ENCODE peak calls at places on chromosome 20, in six cellular contexts. Q is AG04450; T is tibial artery; N is transverse colon; A is CD4-positive, alpha-beta memory T cell; H is heart right ventricle. M is an unnamed sample.

GRCh38 chr20:63947638-63948456 is 8.4 kb downstream of the UCKL1 start:
- DNase-seq in A (no peak), Q (no peak), N (no peak), H (peak; percentile 26), T (peak; percentile 72), M (no peak)

GRCh38 chr20:33459599-33459998 is 16.0 kb upstream of the SNTA1 start:
- DNase-seq in A (no peak), H (no peak), Q (no peak), T (no peak), N (no peak), M (no peak)

GRCh38 chr20:45823949-45824835 is 2.9 kb downstream of the TNNC2 start:
- DNase-seq in T (peak; percentile 73), Q (no peak), H (peak; percentile 60), A (peak; percentile 47), N (peak; percentile 72), M (no peak)

GRCh38 chr20:51198876-51199523 is 176.1 kb upstream of the KCNG1 start:
- DNase-seq in T (no peak), N (no peak), H (no peak), Q (no peak), A (no peak), M (no peak)

GRCh38 chr20:45445805-45446562 is 23.6 kb upstream of the WFDC2 start:
- DNase-seq in H (no peak), A (peak; percentile 12), N (peak; percentile 57), T (no peak), Q (no peak), M (no peak)

GRCh38 chr20:24718696-24719095 is 230.4 kb upstream of the CST7 start:
- DNase-seq in A (no peak), Q (no peak), N (no peak), H (no peak), T (no peak), M (no peak)

GRCh38 chr20:17538517-17539170 is 7.5 kb upstream of the BFSP1 start:
- DNase-seq in N (no peak), Q (no peak), H (no peak), T (no peak), A (no peak), M (no peak)

GRCh38 chr20:9179867-9180266 is 111.0 kb downstream of the PLCB4 start:
- DNase-seq in N (no peak), T (no peak), A (no peak), H (no peak), Q (no peak), M (no peak)

GRCh38 chr20:38961530-38962043 is 557 bp upstream of the DHX35 start:
- DNase-seq in A (no peak), N (no peak), Q (no peak), H (no peak), T (no peak), M (no peak)

GRCh38 chr20:32823737-32824588 is 4.2 kb downstream of the MAPRE1 start:
- DNase-seq in H (no peak), T (no peak), A (no peak), N (no peak), Q (no peak), M (no peak)

GRCh38 chr20:50020283-50020682 is 37.5 kb downstream of the SNAI1 start:
- DNase-seq in A (no peak), Q (no peak), T (no peak), N (no peak), H (no peak), M (no peak)

GRCh38 chr20:49552007-49552406 is 15.9 kb downstream of the PTGIS start:
- DNase-seq in A (no peak), Q (no peak), T (no peak), N (no peak), H (no peak), M (no peak)

GRCh38 chr20:49308875-49309274 is 31.0 kb upstream of the ZNFX1 start:
- DNase-seq in H (no peak), N (no peak), Q (no peak), T (no peak), A (no peak), M (no peak)

GRCh38 chr20:51275816-51276215 is 252.9 kb upstream of the KCNG1 start:
- DNase-seq in T (no peak), Q (peak; percentile 7), N (no peak), H (no peak), A (no peak), M (no peak)

GRCh38 chr20:37781626-37782025 is 87.8 kb downstream of the CTNNBL1 start:
- DNase-seq in Q (no peak), H (no peak), N (no peak), A (no peak), T (no peak), M (no peak)

GRCh38 chr20:1509237-1509636 is 18.0 kb upstream of the SIRPB2 start:
- DNase-seq in Q (no peak), A (peak; percentile 12), H (no peak), T (no peak), N (no peak), M (no peak)

GRCh38 chr20:17845701-17846475 is 122.7 kb downstream of the SNX5 start:
- DNase-seq in T (no peak), Q (no peak), A (peak; percentile 31), N (peak; percentile 68), H (no peak), M (no peak)

GRCh38 chr20:871436-871835 is 37.9 kb downstream of the FAM110A start:
- DNase-seq in H (no peak), T (no peak), Q (no peak), A (no peak), N (no peak), M (no peak)

GRCh38 chr20:17958326-17959256 is 10.0 kb downstream of the SNX5 start:
- DNase-seq in H (no peak), Q (no peak), T (no peak), N (no peak), A (no peak), M (no peak)

GRCh38 chr20:48904566-48905321 is 16.8 kb upstream of the ARFGEF2 start:
- DNase-seq in A (peak; percentile 68), Q (no peak), T (peak; percentile 70), N (peak; percentile 66), H (peak; percentile 21), M (no peak)

GRCh38 chr20:64146301-64146935 is 17.8 kb upstream of the MYT1 start:
- DNase-seq in H (no peak), T (peak; percentile 53), A (no peak), Q (no peak), N (no peak), M (peak; percentile 44)

GRCh38 chr20:16125810-16126209 is 447.4 kb downstream of the KIF16B start:
- DNase-seq in A (no peak), H (no peak), N (no peak), T (no peak), Q (no peak), M (no peak)

GRCh38 chr20:16124491-16124890 is 448.8 kb downstream of the KIF16B start:
- DNase-seq in A (no peak), T (no peak), Q (no peak), N (no peak), H (no peak), M (no peak)

GRCh38 chr20:16128538-16129106 is 444.6 kb downstream of the KIF16B start:
- DNase-seq in Q (no peak), H (no peak), N (no peak), A (no peak), T (no peak), M (no peak)

GRCh38 chr20:16123623-16124022 is 449.6 kb downstream of the KIF16B start:
- DNase-seq in N (no peak), H (no peak), Q (no peak), T (no peak), A (no peak), M (no peak)

DNA sequence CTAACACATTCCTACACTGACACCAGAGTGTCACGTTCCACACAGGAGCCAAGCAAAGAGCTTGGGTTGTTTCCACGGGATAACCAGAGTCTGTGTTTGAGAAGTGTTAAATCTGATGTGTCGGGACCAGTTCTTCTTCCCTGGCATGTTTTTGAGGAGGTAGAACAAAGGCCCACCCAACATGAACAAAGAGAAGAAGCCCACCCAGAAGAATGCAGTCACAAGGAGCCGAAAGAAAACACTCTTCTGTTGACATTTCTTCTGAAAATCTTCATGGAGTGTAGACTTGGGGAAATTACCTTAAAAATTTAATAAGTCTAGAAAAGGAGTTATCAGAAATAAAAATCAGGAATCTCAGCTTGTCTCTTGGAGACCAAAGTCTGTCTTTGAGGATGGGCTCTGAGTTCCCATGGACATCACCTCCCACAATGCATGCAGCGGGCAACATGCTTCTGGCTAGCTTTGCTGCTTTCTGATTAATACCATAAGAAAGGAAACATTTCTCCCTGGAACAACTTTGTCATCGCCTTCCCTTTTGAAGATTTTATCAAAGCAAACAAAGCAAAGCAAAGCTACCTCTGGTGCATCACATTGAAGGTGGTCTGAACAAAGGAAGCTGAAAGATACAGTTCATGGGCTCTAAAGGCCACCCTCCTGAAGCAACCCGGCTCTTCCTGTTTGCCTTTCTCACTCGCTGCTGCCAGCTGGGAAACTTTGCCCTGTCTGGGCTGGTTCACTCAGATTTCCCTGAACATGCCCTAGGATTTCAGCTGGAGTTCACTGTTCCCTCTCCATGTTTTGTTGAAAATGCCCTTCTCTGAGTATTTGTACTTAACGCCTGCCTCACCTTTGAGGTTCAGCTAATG is 448.1 kb downstream of the KIF16B start:
- DNase-seq in H (no peak), N (no peak), A (no peak), Q (no peak), T (no peak), M (no peak)
- H3K27ac ChIP-seq in H (no peak overlapping the region), N (no peak overlapping the region), A (no peak overlapping the region), Q (no peak overlapping the region), T (no peak overlapping the region), M (peak overlapping the region; percentile 12)

DNA sequence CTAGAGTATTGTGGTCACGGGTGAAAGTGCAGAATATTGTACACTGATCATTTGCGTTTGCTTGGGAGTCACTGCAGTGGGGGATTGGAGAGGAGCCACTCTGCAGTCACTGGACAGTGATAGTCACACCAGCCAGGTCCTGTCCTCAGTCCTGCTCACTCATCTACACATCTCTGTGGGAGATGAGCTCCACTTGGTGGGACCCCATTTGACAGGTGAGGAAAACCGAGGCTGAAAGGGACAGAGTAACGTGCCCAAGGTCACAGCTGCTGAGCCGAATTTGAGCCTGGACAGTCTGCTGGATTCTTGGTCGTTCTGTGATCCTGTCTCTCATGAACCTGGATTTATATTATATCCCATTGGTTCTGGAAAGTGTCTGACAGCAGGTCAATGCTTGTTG is 17.7 kb upstream of the PHACTR3 start:
- DNase-seq in A (no peak), Q (no peak), T (no peak), H (no peak), N (no peak), M (no peak)
- H3K4me3 ChIP-seq in A (no peak overlapping the region), Q (no peak overlapping the region), T (no peak overlapping the region), H (no peak overlapping the region), N (no peak overlapping the region), M (no peak overlapping the region)

GRCh38 chr20:53342429-53342828 is 251.2 kb downstream of the ZNF217 start:
- DNase-seq in T (no peak), N (no peak), A (no peak), H (no peak), Q (no peak), M (no peak)
- H3K9me3 ChIP-seq in T (no peaks in the 10 kb centered on the region), N (no peaks in the 10 kb centered on the region), A (no peaks in the 10 kb centered on the region), H (no peaks in the 10 kb centered on the region), Q (no peaks in the 10 kb centered on the region), M (no peaks in the 10 kb centered on the region)

GRCh38 chr20:3233131-3233990 is 5.6 kb downstream of the SLC4A11 start:
- DNase-seq in N (no peak), Q (no peak), A (no peak), H (no peak), T (no peak), M (no peak)

GRCh38 chr20:3237958-3238615 is 903 bp downstream of the SLC4A11 start:
- DNase-seq in Q (no peak), N (no peak), H (no peak), A (no peak), T (no peak), M (no peak)

GRCh38 chr20:3237011-3237957 is 1.7 kb downstream of the SLC4A11 start:
- DNase-seq in A (no peak), Q (no peak), T (no peak), N (no peak), H (no peak), M (no peak)

GRCh38 chr20:3233991-3234498 is 4.9 kb downstream of the SLC4A11 start:
- DNase-seq in A (no peak), Q (no peak), T (no peak), N (no peak), H (no peak), M (no peak)

GRCh38 chr20:3235661-3236324 is 3.2 kb downstream of the SLC4A11 start:
- DNase-seq in A (no peak), Q (no peak), N (no peak), T (no peak), H (no peak), M (no peak)
- H3K27ac ChIP-seq in A (no peak overlapping the region), Q (no peak overlapping the region), N (no peak overlapping the region), T (no peak overlapping the region), H (no peak overlapping the region), M (no peak overlapping the region)

M was measured in ascending aorta.